ENCODE peak calls at places on chromosome 9, in nine cellular contexts. M is foreskin fibroblast, B is NT2/D1, L is heart left ventricle, T is neuronal stem cell, S is ovary, X is AG04449, O is heart right ventricle, F is A549. P is an unnamed sample.

GRCh38 chr9:135588886-135589595 is 27.5 kb downstream of the PAEP start:
- DNase-seq in M (no peak), T (no peak), F (no peak), X (no peak), S (no peak), L (no peak), O (no peak), B (no peak), P (no peak)

GRCh38 chr9:1604942-1605560 is 410.1 kb upstream of the SMARCA2 start:
- DNase-seq in M (no peak), F (peak), X (no peak), S (no peak), T (peak), B (peak), O (no peak), L (no peak), P (no peak)

GRCh38 chr9:17578911-17579793 is at the start of gene SH3GL2:
- DNase-seq in B (peak), M (no peak), F (peak), L (peak), S (peak), T (peak), X (no peak), O (no peak), P (peak)

GRCh38 chr9:106655966-106656365 is 207.0 kb upstream of the ZNF462 start:
- DNase-seq in T (no peak), S (no peak), O (no peak), F (no peak), B (no peak), X (no peak), L (no peak), M (no peak), P (no peak)

GRCh38 chr9:133184971-133185370 is 21.3 kb upstream of the GBGT1 start:
- DNase-seq in X (peak), S (peak), F (peak), O (no peak), L (peak), T (no peak), M (peak), B (no peak), P (no peak)

GRCh38 chr9:83533296-83533695 is 4.9 kb downstream of the FRMD3 start:
- DNase-seq in F (no peak), L (no peak), T (no peak), S (no peak), B (no peak), O (no peak), X (no peak), M (no peak), P (no peak)

GRCh38 chr9:87886210-87887150 is 3.8 kb downstream of the SPATA31E1 start:
- DNase-seq in O (no peak), T (no peak), B (no peak), L (no peak), M (no peak), S (no peak), F (no peak), X (no peak), P (no peak)

GRCh38 chr9:21996438-21996837 is 1.8 kb downstream of the CDKN2B-AS1 start:
- DNase-seq in T (no peak), B (no peak), O (no peak), S (no peak), F (no peak), X (no peak), M (no peak), L (no peak), P (no peak)

GRCh38 chr9:93260290-93261066 is 76.5 kb downstream of the WNK2 start:
- DNase-seq in B (no peak), M (no peak), S (no peak), X (no peak), L (no peak), T (no peak), O (no peak), F (no peak), P (no peak)

GRCh38 chr9:17847908-17848307 is 269.0 kb downstream of the SH3GL2 start:
- DNase-seq in M (no peak), S (no peak), L (no peak), T (no peak), X (no peak), B (no peak), O (no peak), F (no peak), P (no peak)

GRCh38 chr9:75788006-75788634 is 102.4 kb upstream of the PCSK5 start:
- DNase-seq in M (no peak), X (no peak), S (peak), F (no peak), T (no peak), B (no peak), O (peak), L (no peak), P (no peak)

GRCh38 chr9:131734165-131734610 is 5.7 kb downstream of the RAPGEF1 start:
- DNase-seq in T (no peak), F (peak), B (no peak), S (no peak), X (no peak), O (peak), L (no peak), M (no peak), P (peak)

GRCh38 chr9:90608141-90608540 is 34.5 kb downstream of the DIRAS2 start:
- DNase-seq in B (no peak), X (no peak), M (no peak), S (no peak), F (no peak), O (no peak), T (no peak), L (no peak), P (no peak)

GRCh38 chr9:15191358-15191757 is 115.7 kb downstream of the TTC39B start:
- DNase-seq in O (no peak), X (no peak), L (no peak), S (no peak), B (no peak), M (no peak), F (no peak), T (no peak), P (no peak)

GRCh38 chr9:115855458-115856133 is 298.0 kb upstream of the PAPPA start:
- DNase-seq in B (peak), O (no peak), M (no peak), X (no peak), T (peak), S (no peak), F (no peak), L (no peak), P (no peak)

GRCh38 chr9:105158898-105159297 is 85.6 kb upstream of the SLC44A1 start:
- DNase-seq in S (no peak), T (no peak), O (no peak), X (no peak), F (no peak), L (no peak), M (no peak), B (no peak), P (no peak)

GRCh38 chr9:127776919-127777280 is 1.6 kb downstream of the SH2D3C start:
- DNase-seq in L (no peak), F (no peak), O (no peak), B (no peak), M (no peak), X (no peak), T (no peak), S (no peak), P (no peak)
- H3K4me3 ChIP-seq in L (peak), F (no peak), O (peak), B (no peak), M (no peak), X (no peak), T (no peak), S (no peak), P (peak)

DNA sequence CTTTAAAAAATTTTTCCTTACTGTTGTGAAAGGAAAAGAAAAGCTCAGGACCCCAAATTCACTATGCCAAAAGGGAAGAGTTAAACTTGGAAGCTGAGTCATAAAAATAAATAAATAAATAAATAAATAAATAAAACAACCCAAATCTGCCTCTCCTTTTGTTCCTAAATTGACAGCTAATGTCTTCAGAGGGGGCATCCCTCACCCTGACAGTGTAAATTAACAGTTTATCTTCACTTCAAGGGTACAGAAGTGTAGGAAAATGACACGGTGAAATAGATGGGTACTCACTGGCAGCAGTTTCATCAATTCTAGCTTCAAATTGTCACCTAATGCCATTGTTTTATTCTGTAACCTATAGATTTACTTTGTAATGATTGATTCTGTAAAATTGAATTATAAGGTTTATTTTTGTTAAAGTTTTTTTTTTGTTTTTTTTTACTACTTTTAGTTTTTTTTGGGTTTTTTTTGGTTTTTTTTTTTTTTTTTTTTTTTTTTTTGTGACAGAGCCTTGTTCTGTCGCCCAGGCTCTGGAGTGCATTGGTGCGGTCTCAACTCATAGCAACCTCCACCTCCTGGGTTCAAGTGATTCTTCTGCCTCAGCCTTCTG is 18.5 kb upstream of the ANXA1 start:
- DNase-seq in F (no peak), L (no peak), T (no peak), X (no peak), M (no peak), O (no peak), S (no peak), B (no peak), P (no peak)
- H3K4me3 ChIP-seq in F (peak), L (peak), T (no peak), X (no peak), M (peak), O (no peak), S (no peak), B (no peak), P (peak)

GRCh38 chr9:14185016-14185415 is 128.9 kb downstream of the NFIB start:
- DNase-seq in F (no peak), X (no peak), L (no peak), O (no peak), T (no peak), S (no peak), M (no peak), B (no peak), P (no peak)
- H3K4me3 ChIP-seq in F (no peak), X (no peak), L (no peak), O (no peak), T (no peak), S (no peak), M (no peak), B (no peak), P (no peak)

DNA sequence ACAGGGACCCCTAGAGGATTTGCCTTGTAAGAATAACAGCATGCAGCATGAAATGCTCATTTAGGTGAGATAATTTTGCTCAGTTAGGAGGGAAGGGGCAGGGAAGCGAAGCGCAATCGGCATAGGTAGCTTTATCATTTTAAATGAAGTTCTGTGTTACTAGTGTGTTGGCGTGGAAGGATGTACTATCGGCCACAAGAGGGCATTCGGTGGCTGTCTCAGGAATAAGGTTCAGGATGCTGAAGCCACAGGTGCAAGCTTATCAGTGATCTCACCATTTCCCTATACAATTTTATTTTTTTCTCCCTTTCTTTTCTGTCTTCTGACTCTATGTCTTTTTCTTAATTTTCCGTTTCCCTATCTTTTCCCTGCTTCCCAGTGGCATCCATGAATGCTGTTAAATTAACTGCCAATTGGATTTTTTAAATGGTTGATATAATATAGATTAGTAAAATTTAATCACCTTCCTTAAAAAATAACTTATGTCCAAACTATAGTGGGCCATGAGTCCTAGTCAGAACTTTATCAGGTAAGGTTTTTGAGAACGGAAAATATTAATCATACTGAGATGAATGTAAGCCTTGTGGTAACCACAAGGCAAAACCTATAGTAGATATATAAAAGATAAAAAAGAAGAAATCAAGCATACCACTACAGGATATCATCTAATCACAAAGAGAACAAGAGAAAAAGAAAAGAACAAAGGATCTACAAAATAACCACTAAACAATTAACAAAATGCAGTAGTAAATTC is 1.2 kb upstream of the INSL6 start:
- DNase-seq in S (no peak), M (peak), X (peak), O (no peak), B (peak), L (no peak), T (peak), F (peak), P (no peak)
- H3K4me3 ChIP-seq in S (no peak), M (no peak), X (no peak), O (no peak), B (no peak), L (no peak), T (no peak), F (no peak), P (no peak)

GRCh38 chr9:124274228-124274627 is 16.5 kb downstream of the NEK6 start:
- DNase-seq in S (no peak), O (no peak), L (no peak), M (no peak), B (no peak), X (no peak), F (no peak), T (no peak), P (no peak)

GRCh38 chr9:124272118-124272517 is 14.4 kb downstream of the NEK6 start:
- DNase-seq in X (no peak), O (no peak), L (no peak), M (no peak), T (no peak), S (no peak), B (no peak), F (no peak), P (no peak)

GRCh38 chr9:124273428-124274153 is 15.8 kb downstream of the NEK6 start:
- DNase-seq in S (no peak), M (no peak), T (no peak), B (no peak), F (no peak), X (no peak), O (no peak), L (no peak), P (no peak)

GRCh38 chr9:124271660-124272059 is 13.9 kb downstream of the NEK6 start:
- DNase-seq in T (no peak), O (no peak), M (no peak), F (no peak), B (no peak), L (no peak), X (no peak), S (no peak), P (no peak)

GRCh38 chr9:124272979-124273378 is 15.2 kb downstream of the NEK6 start:
- DNase-seq in M (no peak), F (no peak), O (no peak), L (no peak), B (no peak), T (no peak), S (no peak), X (no peak), P (peak)
- H3K4me3 ChIP-seq in M (no peak), F (no peak), O (no peak), L (no peak), B (no peak), T (no peak), S (no peak), X (no peak), P (no peak)

DNA sequence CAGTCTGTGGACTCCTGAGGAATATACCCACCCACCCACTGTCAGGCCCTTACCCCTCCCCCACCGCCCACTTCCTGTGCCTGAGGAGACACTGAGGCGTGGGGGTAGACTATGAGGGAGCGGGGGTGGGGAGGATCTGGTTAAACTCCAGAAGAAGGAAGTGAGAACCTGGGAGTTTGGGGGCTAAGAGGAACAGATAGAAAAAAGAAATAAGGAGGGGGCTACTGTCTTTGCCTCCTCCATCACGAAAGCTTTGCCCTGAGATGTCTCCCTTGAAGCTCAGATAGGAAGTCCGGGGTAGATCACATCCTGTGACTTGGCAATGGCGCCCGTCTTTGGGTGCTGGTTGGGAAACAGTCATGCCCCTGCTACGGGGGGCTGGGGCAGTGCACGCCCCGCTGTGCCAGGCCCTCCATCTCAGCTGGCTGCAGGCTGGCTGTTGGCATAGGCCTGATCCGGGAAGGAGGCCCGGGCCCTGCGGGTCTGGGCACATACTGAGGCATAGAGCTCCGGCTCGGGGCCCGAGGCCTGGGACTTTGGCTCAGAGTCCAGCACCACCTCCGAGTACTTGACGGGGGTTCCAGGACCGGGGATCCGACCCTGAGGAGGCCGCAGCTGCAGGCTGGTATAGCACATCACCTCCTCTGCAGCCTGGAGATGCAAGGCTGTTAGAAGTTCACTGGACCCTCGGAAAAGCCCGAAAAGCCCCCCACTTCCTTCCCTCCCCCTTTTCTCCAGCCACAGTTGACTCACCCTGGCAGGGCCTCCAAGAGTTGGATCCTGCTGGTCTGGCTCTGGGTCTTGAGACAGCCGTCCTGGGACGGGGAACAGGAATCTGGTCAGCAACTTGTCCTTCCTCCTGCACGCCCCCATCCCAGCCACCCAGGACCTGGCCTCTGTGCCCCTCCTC is 1.0 kb downstream of the SIT1 start:
- DNase-seq in O (no peak), T (no peak), X (no peak), F (no peak), S (no peak), B (no peak), L (no peak), M (no peak), P (no peak)
- H3K4me3 ChIP-seq in O (no peak), T (no peak), X (no peak), F (no peak), S (no peak), B (no peak), L (no peak), M (no peak), P (peak)

GRCh38 chr9:128201441-128202369 is 1.5 kb upstream of the DNM1 start:
- DNase-seq in X (no peak), T (no peak), L (no peak), B (no peak), S (no peak), O (peak), M (no peak), F (no peak), P (no peak)

GRCh38 chr9:128203842-128204551 is 818 bp downstream of the DNM1 start:
- DNase-seq in B (no peak), S (no peak), M (no peak), L (no peak), F (peak), T (peak), X (no peak), O (peak), P (no peak)

GRCh38 chr9:128204858-128205257 is 1.7 kb downstream of the DNM1 start:
- DNase-seq in O (no peak), F (no peak), S (no peak), M (no peak), X (no peak), L (no peak), T (no peak), B (no peak), P (no peak)

GRCh38 chr9:128203024-128203841 is at the start of gene DNM1:
- DNase-seq in T (peak), B (no peak), S (peak), M (no peak), O (peak), F (peak), L (peak), X (no peak), P (peak)

DNA sequence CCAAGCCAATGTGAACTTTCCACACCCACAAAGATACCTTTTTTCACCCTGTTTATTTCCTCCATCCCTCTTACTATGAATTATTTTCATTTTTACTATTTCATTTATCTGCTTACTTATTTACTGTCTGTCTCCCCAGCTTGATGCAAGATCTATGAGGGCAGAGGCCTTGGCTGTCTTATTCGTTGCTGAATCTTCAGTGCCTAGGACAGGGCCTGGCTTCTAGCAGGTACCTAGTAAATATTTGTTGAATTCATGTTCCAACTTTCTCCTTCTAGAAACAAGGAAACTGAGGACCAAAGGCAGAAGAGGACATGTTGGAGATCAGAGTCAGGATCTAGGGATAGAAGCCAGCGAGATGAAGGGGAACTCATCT is 543 bp upstream of the DNM1 start:
- DNase-seq in F (no peak), L (no peak), T (no peak), S (no peak), X (no peak), B (no peak), M (no peak), O (no peak), P (no peak)
- H3K4me3 ChIP-seq in F (peak), L (peak), T (no peak), S (no peak), X (no peak), B (peak), M (peak), O (peak), P (peak)

DNA sequence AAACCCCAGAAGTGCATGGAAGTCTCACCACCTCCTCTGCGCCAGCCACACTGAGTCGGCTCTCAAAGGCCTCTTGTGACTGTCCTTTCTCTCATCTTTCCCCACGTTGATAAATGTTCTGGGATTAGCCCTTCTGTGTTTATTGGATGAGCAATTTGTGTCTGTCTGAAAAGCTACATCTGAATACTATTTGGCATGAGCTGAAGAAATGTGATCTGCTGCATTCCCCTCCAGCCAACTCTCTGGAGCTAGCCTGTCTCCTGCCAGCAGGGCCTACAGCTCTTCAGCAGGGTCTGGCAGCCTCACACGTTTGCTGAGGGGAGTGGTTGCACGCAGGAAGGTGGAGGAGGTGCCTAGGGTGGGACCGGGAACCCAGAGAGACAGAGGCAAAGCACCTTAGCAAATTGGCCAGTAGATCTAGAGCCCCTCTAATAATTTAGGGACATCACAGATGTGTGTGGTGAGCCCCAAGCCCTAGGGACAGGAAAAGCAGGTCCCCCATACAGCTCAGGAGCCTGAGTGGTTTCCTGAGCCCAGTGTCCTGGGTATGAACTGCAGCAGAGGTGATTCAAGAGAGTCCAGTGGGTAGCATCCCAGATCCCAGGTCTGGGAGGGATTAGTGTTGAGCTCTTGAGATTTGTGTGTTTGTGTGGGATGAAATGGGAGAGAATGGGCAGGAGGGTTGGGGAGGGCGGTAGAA is 20.5 kb upstream of the B4GALT1 start:
- DNase-seq in M (peak), X (no peak), T (no peak), L (peak), S (peak), O (peak), F (no peak), B (no peak), P (no peak)
- H3K4me3 ChIP-seq in M (no peak), X (no peak), T (no peak), L (no peak), S (no peak), O (no peak), F (no peak), B (no peak), P (no peak)

GRCh38 chr9:102631559-102631958 is 363.6 kb upstream of the CYLC2 start:
- DNase-seq in O (no peak), T (no peak), B (peak), X (no peak), F (peak), S (no peak), M (no peak), L (no peak), P (no peak)
- H3K4me3 ChIP-seq in O (no peak), T (no peak), B (no peak), X (no peak), F (no peak), S (no peak), M (no peak), L (no peak), P (no peak)

GRCh38 chr9:129987047-129987446 is 55.9 kb downstream of the FNBP1 start:
- DNase-seq in F (no peak), T (no peak), X (no peak), O (no peak), M (no peak), S (no peak), B (no peak), L (no peak), P (no peak)
- H3K4me3 ChIP-seq in F (no peak), T (no peak), X (no peak), O (no peak), M (no peak), S (no peak), B (no peak), L (no peak), P (no peak)